ENCODE peak calls at places on chromosomes 13 and 19, in six cellular contexts. C is endodermal cell; Q is stimulated activated CD4-positive, alpha-beta T cell treated with anti-CD3 and anti-CD28 coated beads, Interleukin-1b, Interleukin-23, amount 100 ng/mL, for 24 hours; W is lower leg skin; J is thoracic aorta; H is activated CD4-positive, alpha-beta T cell treated with anti-CD3 and anti-CD28 coated beads for 48 hours. Y is an unnamed sample.

GRCh38 chr13:114230117-114230516 is 4.6 kb upstream of the CDC16 start:
- DNase-seq in C (peak), Q (no peak), W (no peak), J (no peak), H (no peak), Y (no peak)

GRCh38 chr13:20291037-20291436 is 58.9 kb upstream of the GJB6 start:
- DNase-seq in C (no peak), Q (no peak), W (no peak), J (no peak), H (no peak), Y (no peak)

GRCh38 chr13:101297794-101298193 is 118.5 kb downstream of the NALCN start:
- DNase-seq in C (no peak), Q (no peak), W (no peak), J (no peak), H (no peak), Y (no peak)

GRCh38 chr13:27126877-27127276 is 44.7 kb downstream of the USP12 start:
- DNase-seq in C (no peak), Q (no peak), W (no peak), J (no peak), H (no peak), Y (no peak)

GRCh38 chr13:31050486-31051400 is 111.0 kb downstream of the HSPH1 start:
- DNase-seq in C (peak), Q (no peak), W (no peak), J (no peak), H (no peak), Y (no peak)

GRCh38 chr13:112448621-112449544 is 72.7 kb downstream of the SPACA7 start:
- DNase-seq in C (peak), Q (no peak), W (peak), J (no peak), H (no peak), Y (no peak)

GRCh38 chr19:47421844-47422395 is 2.6 kb upstream of the MEIS3 start:
- DNase-seq in C (peak), Q (no peak), W (no peak), J (no peak), H (no peak), Y (no peak)

GRCh38 chr19:36060430-36060829 is 5.7 kb downstream of the WDR62 start:
- DNase-seq in C (peak), Q (no peak), W (no peak), J (no peak), H (peak), Y (no peak)

GRCh38 chr13:97130201-97130600 is 91.9 kb upstream of the MBNL2 start:
- DNase-seq in C (no peak), Q (no peak), W (no peak), J (no peak), H (no peak), Y (no peak)

GRCh38 chr13:83819611-83820010 is 62.7 kb downstream of the SLITRK1 start:
- DNase-seq in C (no peak), Q (no peak), W (no peak), J (no peak), H (no peak), Y (no peak)

GRCh38 chr19:30625947-30626346 is 253.8 kb downstream of the ZNF536 start:
- DNase-seq in C (no peak), Q (no peak), W (no peak), J (no peak), H (no peak), Y (no peak)

GRCh38 chr19:39325778-39326680 is 5.4 kb upstream of the LRFN1 start:
- DNase-seq in C (peak), Q (no peak), W (no peak), J (no peak), H (peak), Y (no peak)

GRCh38 chr19:492091-492531 is 4.2 kb upstream of the MADCAM1 start:
- DNase-seq in C (peak), Q (no peak), W (no peak), J (no peak), H (peak), Y (no peak)

GRCh38 chr19:35268546-35269424 is at the start of gene USF2:
- DNase-seq in C (peak), Q (peak), W (peak), J (no peak), H (peak), Y (peak)

GRCh38 chr19:2337329-2337707 is 8.8 kb downstream of the SPPL2B start:
- DNase-seq in C (peak), Q (no peak), W (no peak), J (no peak), H (peak), Y (peak)